ENCODE peak calls at places on chromosomes 12 and 14, in four cellular contexts. F, Q, J and H are unnamed samples.

GRCh38 chr14:81303258-81303935 is 82.6 kb upstream of the GTF2A1 start:
- DNase-seq in F (peak), Q (peak), J (no peak), H (peak)

GRCh38 chr12:48936379-48936979 is 11.2 kb upstream of the FKBP11 start:
- DNase-seq in F (peak), Q (peak), J (peak), H (no peak)

GRCh38 chr12:81668475-81668874 is 90.7 kb downstream of the PPFIA2 start:
- DNase-seq in F (peak), Q (no peak), J (no peak), H (no peak)

GRCh38 chr12:62530596-62530995 is 64.0 kb downstream of the MON2 start:
- DNase-seq in F (no peak), Q (no peak), J (no peak), H (no peak)

GRCh38 chr12:67068773-67069450 is 200.2 kb upstream of the CAND1 start:
- DNase-seq in F (peak), Q (peak), J (peak), H (peak)

GRCh38 chr14:99716850-99717681 is 33.0 kb downstream of the CYP46A1 start:
- DNase-seq in F (no peak), Q (peak), J (no peak), H (no peak)

GRCh38 chr12:25328082-25328712 is 77.5 kb upstream of the KRAS start:
- DNase-seq in F (peak), Q (peak), J (no peak), H (no peak)

GRCh38 chr14:20684662-20685456 is 499 bp downstream of the RNASE4 start:
- DNase-seq in F (peak), Q (peak), J (peak), H (no peak)

GRCh38 chr12:50102186-50102585 is 1.6 kb upstream of the GPD1 start:
- DNase-seq in F (no peak), Q (no peak), J (no peak), H (no peak)

GRCh38 chr12:1819050-1819449 is 1.3 kb upstream of the LRTM2 start:
- DNase-seq in F (no peak), Q (no peak), J (no peak), H (no peak)

GRCh38 chr14:74621556-74621955 is 9.5 kb upstream of the LTBP2 start:
- DNase-seq in F (no peak), Q (no peak), J (no peak), H (no peak)

GRCh38 chr12:51265024-51265423 is 5.2 kb downstream of the SMAGP start:
- DNase-seq in F (no peak), Q (no peak), J (no peak), H (no peak)

GRCh38 chr12:69492739-69493138 is 22.6 kb downstream of the FRS2 start:
- DNase-seq in F (no peak), Q (no peak), J (no peak), H (no peak)

GRCh38 chr12:62933220-62933870 is 1.6 kb downstream of the PPM1H start:
- DNase-seq in F (peak), Q (peak), J (peak), H (no peak)

DNA sequence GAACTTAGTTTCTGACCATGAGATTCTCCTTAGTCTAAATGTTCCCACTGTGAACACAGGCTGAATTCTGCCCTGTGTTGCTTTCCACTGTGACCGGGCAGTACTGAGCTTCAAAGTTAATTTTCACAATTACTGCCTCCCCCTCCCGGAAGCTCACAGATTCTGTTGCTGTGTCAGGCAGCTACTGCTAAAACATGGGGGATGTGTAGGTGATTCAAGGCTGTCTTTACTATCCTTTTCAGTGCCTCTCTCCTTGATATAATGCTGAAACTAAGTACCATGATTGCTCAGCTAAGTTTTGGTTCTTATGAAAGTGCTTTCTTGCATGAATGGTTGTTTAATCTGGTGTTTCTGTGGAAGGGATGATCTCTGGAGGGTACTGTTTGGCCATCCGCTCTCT is 428.3 kb upstream of the NOVA1 start:
- DNase-seq in F (no peak), Q (no peak), J (no peak), H (no peak)
- H3K4me2 ChIP-seq in F (no peak), Q (no peak), J (no peak), H (no peak)

GRCh38 chr12:80232873-80233272 is 133.5 kb downstream of the OTOGL start:
- DNase-seq in F (no peak), Q (no peak), J (no peak), H (no peak)

GRCh38 chr12:80233926-80234325 is 134.6 kb downstream of the OTOGL start:
- DNase-seq in F (no peak), Q (no peak), J (no peak), H (no peak)

GRCh38 chr12:80226576-80226975 is 127.2 kb downstream of the OTOGL start:
- DNase-seq in F (no peak), Q (no peak), J (no peak), H (no peak)

DNA sequence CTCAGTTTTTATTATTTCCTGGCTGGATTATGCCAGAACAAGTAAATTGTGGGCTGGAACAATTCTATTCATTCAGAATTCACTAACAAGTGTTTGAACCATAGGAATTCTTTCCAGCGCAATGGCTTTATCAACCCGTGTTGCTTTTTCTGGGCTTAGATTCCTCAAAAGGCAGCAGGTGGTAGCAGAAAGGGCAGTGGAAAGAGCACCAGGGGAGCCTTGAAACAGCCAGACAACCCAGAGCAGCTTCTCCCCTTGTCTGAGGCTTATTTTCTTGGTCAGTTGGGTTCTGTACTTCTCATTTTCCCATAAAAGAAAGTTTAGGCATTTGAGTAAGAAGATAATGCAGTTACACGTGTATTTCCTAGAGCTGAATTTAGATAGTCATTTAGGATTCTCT is 130.7 kb downstream of the OTOGL start:
- DNase-seq in F (no peak), Q (no peak), J (peak), H (no peak)
- H3K4me2 ChIP-seq in F (no peak), Q (no peak), J (peak), H (no peak)

GRCh38 chr12:104460973-104461693 is 4.4 kb downstream of the CHST11 start:
- DNase-seq in F (no peak), Q (no peak), J (no peak), H (no peak)
- H3K4me2 ChIP-seq in F (no peak), Q (no peak), J (no peak), H (peak)

GRCh38 chr12:116590561-116590960 is 31.4 kb downstream of the MAP1LC3B2 start:
- DNase-seq in F (peak), Q (no peak), J (no peak), H (peak)
- H3K4me2 ChIP-seq in F (peak), Q (no peak), J (no peak), H (no peak)

GRCh38 chr12:85672436-85672835 is 163.8 kb downstream of the RASSF9 start:
- DNase-seq in F (no peak), Q (no peak), J (no peak), H (no peak)

GRCh38 chr12:85679296-85679695 is 156.9 kb downstream of the RASSF9 start:
- DNase-seq in F (no peak), Q (no peak), J (no peak), H (no peak)

GRCh38 chr12:85676816-85677749 is 159.1 kb downstream of the RASSF9 start:
- DNase-seq in F (no peak), Q (no peak), J (no peak), H (no peak)

GRCh38 chr12:85669911-85670310 is 166.3 kb downstream of the RASSF9 start:
- DNase-seq in F (no peak), Q (no peak), J (no peak), H (no peak)

GRCh38 chr12:85673921-85674420 is 162.2 kb downstream of the RASSF9 start:
- DNase-seq in F (no peak), Q (no peak), J (no peak), H (no peak)
- H3K4me2 ChIP-seq in F (no peak), Q (no peak), J (no peak), H (no peak)

DNA sequence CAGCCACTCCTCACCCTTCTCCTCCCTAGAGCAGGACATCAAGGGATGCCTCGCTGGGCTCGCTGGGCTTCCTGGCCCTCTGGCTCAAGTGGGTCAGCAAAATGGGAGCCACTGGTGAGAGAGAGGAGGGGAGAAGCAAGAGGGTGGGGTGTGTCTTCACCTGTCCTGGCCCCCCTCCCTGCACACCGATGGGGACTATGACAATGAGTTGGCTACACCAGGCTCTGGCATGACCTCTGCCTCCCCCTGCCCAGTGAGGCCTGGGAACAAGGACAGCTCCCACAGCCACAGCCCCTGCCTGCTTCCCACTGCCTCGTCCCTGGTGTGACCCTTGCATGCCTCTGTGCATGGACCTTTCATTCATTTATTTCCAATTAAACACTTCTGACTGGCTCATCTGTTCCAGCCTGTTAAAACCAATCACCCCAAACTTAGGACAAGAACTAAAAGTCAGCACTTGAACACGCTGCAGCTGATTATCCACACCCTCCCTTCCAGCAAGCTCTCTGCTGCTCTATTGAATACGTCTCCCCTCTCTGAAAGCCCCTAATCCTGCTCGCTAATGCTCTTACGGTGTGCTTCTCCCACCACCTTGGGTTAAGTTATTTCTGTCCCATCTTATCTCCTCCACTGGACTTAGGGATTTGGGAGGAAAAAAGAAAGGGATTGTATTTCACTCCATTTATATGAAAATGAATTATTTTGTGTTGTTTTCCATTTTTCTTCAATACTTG is 5.8 kb upstream of the PPP2R5C start:
- DNase-seq in F (no peak), Q (no peak), J (peak), H (no peak)
- H3K4me2 ChIP-seq in F (no peak), Q (no peak), J (peak), H (no peak)

GRCh38 chr12:42617622-42618021 is 28.1 kb upstream of the PRICKLE1 start:
- DNase-seq in F (no peak), Q (no peak), J (no peak), H (no peak)
- H3K4me2 ChIP-seq in F (no peak), Q (no peak), J (no peak), H (no peak)

GRCh38 chr12:99611117-99611516 is 36.4 kb upstream of the GARIN6 start:
- DNase-seq in F (no peak), Q (no peak), J (no peak), H (no peak)
- H3K4me2 ChIP-seq in F (no peak), Q (no peak), J (no peak), H (no peak)

DNA sequence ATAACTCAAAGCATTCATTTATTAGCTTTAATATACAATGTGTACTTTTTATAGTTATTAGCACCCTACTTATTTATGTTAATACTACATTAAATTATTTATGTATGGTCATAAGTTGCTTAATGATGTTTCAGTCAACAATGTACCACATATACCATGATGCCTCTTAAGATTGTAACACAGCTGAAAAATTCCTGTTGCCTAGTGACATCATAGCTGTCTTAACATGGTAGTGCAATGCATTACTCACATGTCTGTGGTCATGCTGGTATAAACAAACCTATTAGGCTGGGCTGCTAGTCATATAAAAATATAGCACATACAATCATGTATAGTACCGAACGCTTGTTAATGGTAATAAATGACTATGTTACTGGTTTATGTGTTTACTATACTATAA is 120.4 kb downstream of the ANO6 start:
- DNase-seq in F (peak), Q (peak), J (no peak), H (peak)
- H3K4me2 ChIP-seq in F (no peak), Q (no peak), J (no peak), H (no peak)

GRCh38 chr14:103539056-103539825 is 10.2 kb downstream of the TRMT61A start:
- DNase-seq in F (no peak), Q (no peak), J (no peak), H (no peak)

GRCh38 chr14:103537175-103537990 is 8.4 kb downstream of the TRMT61A start:
- DNase-seq in F (no peak), Q (no peak), J (no peak), H (no peak)

GRCh38 chr14:103536693-103537092 is 7.7 kb downstream of the TRMT61A start:
- DNase-seq in F (no peak), Q (no peak), J (no peak), H (no peak)

GRCh38 chr14:103535891-103536565 is 7.0 kb downstream of the TRMT61A start:
- DNase-seq in F (no peak), Q (no peak), J (no peak), H (no peak)

GRCh38 chr14:103538291-103539055 is 9.5 kb downstream of the TRMT61A start:
- DNase-seq in F (no peak), Q (no peak), J (no peak), H (no peak)
- H3K4me2 ChIP-seq in F (no peak), Q (no peak), J (no peak), H (peak)